ENCODE peak calls at places on chromosomes 4 and X, in eight cellular contexts. R is transverse colon, K is H9, L is esophagus squamous epithelium, N is PC-3, H is AG04450, F is pancreas, B is spleen. I is an unnamed sample.

GRCh38 chr4:5971077-5971447 is 47.2 kb downstream of the C4orf50 start:
- DNase-seq in K (peak), H (no peak), L (no peak), F (no peak), R (no peak), N (no peak), B (no peak), I (no peak)

GRCh38 chr4:66169341-66169740 is 499.1 kb upstream of the EPHA5 start:
- DNase-seq in L (no peak), K (no peak), N (peak), H (no peak), F (no peak), R (no peak), B (no peak), I (no peak)

GRCh38 chr4:40564815-40565505 is 64.7 kb downstream of the RBM47 start:
- DNase-seq in N (no peak), F (no peak), L (no peak), K (no peak), B (no peak), R (no peak), H (no peak), I (no peak)

GRCh38 chr4:4289575-4289929 is 402 bp downstream of the LYAR start:
- DNase-seq in H (no peak), N (peak), B (no peak), L (no peak), K (no peak), R (peak), F (no peak), I (no peak)

GRCh38 chrX:151680805-151681204 is 14.5 kb upstream of the PRRG3 start:
- DNase-seq in L (no peak), K (peak), H (no peak), N (peak), F (no peak), R (peak), B (no peak), I (no peak)

GRCh38 chr4:45518832-45519231 is 605.0 kb downstream of the GABRG1 start:
- DNase-seq in N (no peak), F (no peak), B (no peak), L (no peak), K (peak), H (no peak), R (no peak), I (no peak)

GRCh38 chr4:125317526-125317880 is 2.7 kb downstream of the FAT4 start:
- DNase-seq in H (no peak), B (peak), R (peak), N (no peak), L (no peak), K (peak), F (no peak), I (peak)

GRCh38 chrX:44433556-44433955 is 90.1 kb upstream of the EFHC2 start:
- DNase-seq in R (no peak), H (no peak), N (peak), L (no peak), F (no peak), K (no peak), B (no peak), I (no peak)

GRCh38 chr4:109419679-109420078 is 13.9 kb upstream of the SEC24B start:
- DNase-seq in R (no peak), L (no peak), N (no peak), H (no peak), B (no peak), K (no peak), F (no peak), I (no peak)

GRCh38 chr4:172843273-172843672 is 325.3 kb upstream of the GALNT7 start:
- DNase-seq in K (no peak), B (no peak), F (no peak), H (no peak), L (no peak), N (no peak), R (no peak), I (no peak)

GRCh38 chr4:7160951-7161440 is 31.3 kb upstream of the SORCS2 start:
- DNase-seq in K (peak), L (no peak), B (peak), F (peak), H (no peak), N (no peak), R (no peak), I (no peak)

GRCh38 chr4:159829184-159829583 is 726.3 kb downstream of the RAPGEF2 start:
- DNase-seq in R (no peak), B (no peak), H (no peak), F (no peak), N (no peak), K (no peak), L (no peak), I (no peak)

GRCh38 chrX:6729581-6729980 is 194.7 kb upstream of the VCX3A start:
- DNase-seq in K (no peak), B (no peak), N (no peak), H (no peak), F (no peak), L (no peak), R (no peak), I (no peak)

GRCh38 chr4:17619416-17620105 is 5.1 kb downstream of the MED28 start:
- DNase-seq in L (no peak), F (no peak), R (no peak), N (peak), B (no peak), K (no peak), H (peak), I (no peak)

GRCh38 chrX:11499076-11500044 is 166.4 kb downstream of the ARHGAP6 start:
- DNase-seq in R (no peak), N (peak), F (no peak), L (no peak), K (no peak), B (no peak), H (peak), I (no peak)

GRCh38 chr4:132572210-132572609 is 576.9 kb upstream of the PCDH10 start:
- DNase-seq in N (no peak), H (peak), K (no peak), L (no peak), F (no peak), R (no peak), B (no peak), I (no peak)
- TF ChIP-seq CTCF in N (no peak), H (peak), K (no peak), L (no peak), F (no peak), R (no peak), B (no peak), I (no peak)

GRCh38 chr4:76757418-76757910 is 140.5 kb downstream of the SOWAHB start:
- DNase-seq in F (no peak), H (no peak), K (no peak), N (no peak), R (no peak), B (no peak), L (no peak), I (no peak)

GRCh38 chr4:76753814-76754213 is 144.1 kb downstream of the SOWAHB start:
- DNase-seq in K (no peak), N (peak), L (no peak), R (no peak), H (peak), B (no peak), F (no peak), I (no peak)

GRCh38 chr4:76754439-76754838 is 143.5 kb downstream of the SOWAHB start:
- DNase-seq in N (no peak), R (no peak), L (no peak), K (no peak), F (no peak), H (no peak), B (no peak), I (no peak)

GRCh38 chr4:76756416-76756815 is 141.5 kb downstream of the SOWAHB start:
- DNase-seq in L (no peak), H (no peak), N (no peak), K (no peak), R (no peak), F (no peak), B (no peak), I (no peak)

GRCh38 chr4:76755756-76756155 is 142.2 kb downstream of the SOWAHB start:
- DNase-seq in R (no peak), N (no peak), K (no peak), L (no peak), B (no peak), F (no peak), H (no peak), I (no peak)
- H3K27ac ChIP-seq in R (no peak), N (no peak), K (no peak), L (no peak), B (no peak), F (no peak), H (no peak), I (no peak)

DNA sequence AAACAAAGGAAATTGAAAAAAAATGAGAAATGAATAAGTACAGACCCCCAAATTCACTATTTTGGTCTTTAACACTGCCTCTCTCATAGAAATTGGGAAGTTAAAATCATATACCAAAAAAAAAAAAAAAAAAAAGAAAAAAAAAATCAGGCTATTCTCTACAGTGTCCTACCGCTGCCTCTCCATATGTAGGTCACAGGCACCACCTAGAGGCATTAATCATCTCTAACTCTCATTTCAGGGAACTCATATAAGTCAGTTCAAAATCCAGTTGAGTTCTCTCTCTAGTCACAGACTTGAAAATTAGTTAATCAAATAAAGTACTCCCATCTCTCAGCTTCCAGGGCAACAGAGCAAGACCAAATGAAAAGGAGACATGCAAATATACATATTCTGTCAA is 47.9 kb downstream of the COX18 start:
- DNase-seq in F (no peak), L (no peak), N (peak), B (no peak), H (no peak), R (no peak), K (no peak), I (no peak)
- TF ChIP-seq CTCF in F (no peak), L (no peak), N (peak), B (no peak), H (peak), R (no peak), K (peak), I (no peak)

DNA sequence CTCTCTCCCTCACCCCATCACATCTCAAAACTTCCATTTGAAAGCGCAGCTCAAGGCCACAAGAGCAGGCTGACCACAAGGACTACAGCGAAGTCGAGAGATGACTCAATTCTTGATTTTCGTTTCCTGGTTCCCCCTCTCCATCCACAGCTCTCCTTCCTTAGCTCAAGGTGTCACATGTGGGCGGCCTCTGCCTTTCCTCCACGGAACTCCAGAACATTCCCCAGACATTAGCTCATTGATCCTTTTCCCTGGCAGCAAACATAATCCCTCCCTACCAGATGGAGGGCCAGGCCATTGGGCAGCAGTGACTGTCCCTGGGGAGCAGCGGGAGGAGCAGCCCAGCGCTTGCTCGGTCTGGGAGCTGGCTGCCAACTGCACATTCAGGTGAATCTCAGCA is 56.3 kb downstream of the CCDC149 start:
- DNase-seq in K (no peak), B (no peak), N (no peak), R (no peak), F (no peak), H (peak), L (no peak), I (peak)
- H3K27ac ChIP-seq in K (no peak), B (no peak), N (no peak), R (no peak), F (no peak), H (no peak), L (no peak), I (no peak)

DNA sequence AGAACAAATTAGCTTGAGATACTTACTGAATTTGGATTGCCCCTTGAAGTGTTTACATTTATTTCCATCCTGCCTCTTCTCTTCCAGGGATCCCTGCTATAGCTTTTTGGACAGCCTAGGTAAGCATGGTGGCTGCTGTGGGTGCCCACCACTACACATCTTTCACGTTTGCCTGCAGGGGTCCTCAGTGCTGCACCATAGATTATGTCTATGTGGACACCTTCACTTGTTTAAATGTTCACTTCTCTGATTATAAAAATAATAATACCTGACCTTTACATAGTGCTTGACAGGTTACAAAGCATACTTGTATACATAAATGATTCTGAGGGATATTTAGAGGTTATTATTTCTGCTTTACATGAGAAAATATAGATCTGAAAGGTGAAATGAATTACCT is 67.9 kb upstream of the SLC4A4 start:
- DNase-seq in B (no peak), H (no peak), L (no peak), N (peak), K (peak), R (peak), F (peak), I (no peak)
- TF ChIP-seq CTCF in B (no peak), H (peak), L (no peak), N (peak), K (peak), R (peak), F (peak), I (no peak)

GRCh38 chrX:74251006-74251930 is 52.7 kb upstream of the ZCCHC13 start:
- DNase-seq in N (peak), L (no peak), R (peak), H (peak), B (no peak), K (no peak), F (no peak), I (no peak)
- H3K27ac ChIP-seq in N (no peak), L (peak), R (peak), H (peak), B (peak), K (peak), F (no peak), I (peak)

GRCh38 chr4:87216469-87216868 is 3.9 kb downstream of the KLHL8 start:
- DNase-seq in L (no peak), H (no peak), R (no peak), N (peak), F (no peak), B (no peak), K (no peak), I (no peak)

GRCh38 chr4:87224036-87224923 is 3.9 kb upstream of the KLHL8 start:
- DNase-seq in R (no peak), K (no peak), F (no peak), H (no peak), N (no peak), B (no peak), L (no peak), I (no peak)

GRCh38 chr4:87220094-87220831 is at the start of gene KLHL8:
- DNase-seq in K (peak), B (peak), L (peak), F (peak), N (peak), R (peak), H (peak), I (peak)

GRCh38 chr4:87219648-87220093 is 747 bp downstream of the KLHL8 start:
- DNase-seq in L (peak), K (peak), N (peak), B (peak), R (peak), F (peak), H (no peak), I (peak)
- TF ChIP-seq CTCF in L (no peak), K (peak), N (peak), B (no peak), R (peak), F (peak), H (peak), I (no peak)

DNA sequence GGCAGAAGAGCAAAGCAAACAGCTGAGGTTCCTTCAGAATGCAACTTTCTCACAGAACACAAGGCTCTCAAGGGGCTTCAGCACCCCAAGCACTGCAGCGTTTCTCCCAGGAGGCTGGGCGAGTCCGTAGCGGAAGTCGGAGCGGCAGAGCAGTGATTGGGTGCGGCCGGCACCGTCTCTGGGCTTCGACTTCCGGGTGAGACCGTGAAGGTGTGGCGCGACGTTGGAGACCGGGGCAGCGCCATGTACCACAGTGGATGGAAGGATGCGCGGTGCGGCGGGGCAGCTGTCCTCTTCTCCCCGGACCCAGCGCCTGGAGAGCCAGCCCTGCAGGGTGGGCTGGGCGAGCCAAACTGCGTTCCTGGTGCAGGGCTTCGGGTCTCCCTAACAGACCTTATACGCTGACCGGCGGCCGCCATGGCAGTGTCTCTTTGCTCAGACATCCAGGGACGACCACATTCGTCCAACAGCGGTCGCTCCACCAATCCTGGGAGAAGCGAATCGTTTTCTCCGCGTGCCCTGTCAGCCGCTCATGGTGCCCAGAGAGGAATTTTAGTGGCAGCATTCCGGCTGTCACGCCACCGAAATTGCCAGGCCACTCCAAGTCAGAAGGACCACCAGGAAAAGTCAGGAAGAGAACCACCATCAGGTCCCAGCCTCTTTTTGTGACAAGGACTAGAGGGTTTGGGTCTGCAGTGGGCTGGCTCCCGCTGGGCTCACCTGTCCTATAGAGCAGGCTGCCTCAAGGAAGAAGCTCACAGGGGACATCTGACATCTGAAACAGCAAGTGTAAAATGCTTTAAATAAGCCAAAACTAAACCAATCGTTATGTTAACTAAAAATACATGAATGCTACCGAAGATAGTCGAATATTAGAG is 20.5 kb downstream of the TRIM61 start:
- DNase-seq in R (peak), L (peak), B (peak), K (peak), N (peak), H (no peak), F (peak), I (peak)
- H3K27ac ChIP-seq in R (peak), L (peak), B (no peak), K (no peak), N (no peak), H (no peak), F (no peak), I (no peak)

I was measured in heart right ventricle.